ENCODE peak calls at places on chromosomes 3 and 15, in eight cellular contexts. I, B, W, P, K, E, L and V are unnamed samples.

GRCh38 chr3:165839296-165840076 is 2.3 kb upstream of the BCHE start:
- DNase-seq in I (no peak), B (no peak), W (no peak), P (no peak), K (no peak), E (peak), L (no peak), V (no peak)

GRCh38 chr15:44034334-44034733 is 160.7 kb downstream of the FRMD5 start:
- DNase-seq in I (no peak), B (peak), W (no peak), P (no peak), K (no peak), E (no peak), L (no peak), V (no peak)

GRCh38 chr3:16462679-16463078 is 50.8 kb downstream of the RFTN1 start:
- DNase-seq in I (no peak), B (no peak), W (no peak), P (no peak), K (no peak), E (no peak), L (peak), V (no peak)

GRCh38 chr3:133477497-133477896 is 77.6 kb downstream of the BFSP2 start:
- DNase-seq in I (peak), B (no peak), W (no peak), P (no peak), K (no peak), E (no peak), L (no peak), V (no peak)

GRCh38 chr15:56496635-56497034 is 31.7 kb upstream of the MNS1 start:
- DNase-seq in I (peak), B (peak), W (no peak), P (no peak), K (no peak), E (no peak), L (no peak), V (peak)

GRCh38 chr15:69729167-69729748 is 276.6 kb downstream of the RPLP1 start:
- DNase-seq in I (peak), B (no peak), W (no peak), P (peak), K (no peak), E (no peak), L (peak), V (peak)

GRCh38 chr3:38565339-38566214 is 69.4 kb downstream of the EXOG start:
- DNase-seq in I (no peak), B (no peak), W (no peak), P (no peak), K (no peak), E (no peak), L (no peak), V (no peak)

GRCh38 chr3:66486646-66487045 is 14.2 kb downstream of the LRIG1 start:
- DNase-seq in I (no peak), B (no peak), W (no peak), P (no peak), K (no peak), E (no peak), L (no peak), V (no peak)

GRCh38 chr15:65421360-65422215 is 1.2 kb downstream of the IGDCC4 start:
- DNase-seq in I (no peak), B (no peak), W (peak), P (no peak), K (peak), E (peak), L (peak), V (peak)

GRCh38 chr3:124431585-124431984 is 298.7 kb upstream of the UMPS start:
- DNase-seq in I (no peak), B (no peak), W (no peak), P (no peak), K (no peak), E (no peak), L (no peak), V (no peak)

GRCh38 chr3:134624537-134625287 is 26.1 kb downstream of the KY start:
- DNase-seq in I (no peak), B (no peak), W (no peak), P (no peak), K (no peak), E (no peak), L (peak), V (no peak)

GRCh38 chr3:129936757-129937156 is 37.8 kb upstream of the TRH start:
- DNase-seq in I (peak), B (no peak), W (no peak), P (no peak), K (no peak), E (no peak), L (peak), V (no peak)

GRCh38 chr3:94548581-94549316 is 485.9 kb downstream of the NSUN3 start:
- DNase-seq in I (no peak), B (no peak), W (no peak), P (no peak), K (no peak), E (no peak), L (no peak), V (no peak)

GRCh38 chr3:30778923-30779322 is 115.5 kb downstream of the GADL1 start:
- DNase-seq in I (no peak), B (no peak), W (no peak), P (no peak), K (no peak), E (no peak), L (no peak), V (no peak)

GRCh38 chr15:40367038-40367672 is 9.1 kb downstream of the DISP2 start:
- DNase-seq in I (no peak), B (no peak), W (peak), P (no peak), K (peak), E (no peak), L (no peak), V (no peak)

GRCh38 chr3:111285691-111286090 is 214.1 kb downstream of the NECTIN3 start:
- DNase-seq in I (no peak), B (no peak), W (no peak), P (no peak), K (no peak), E (no peak), L (no peak), V (no peak)

GRCh38 chr3:7340795-7341194 is 479.9 kb downstream of the GRM7 start:
- DNase-seq in I (no peak), B (no peak), W (no peak), P (no peak), K (no peak), E (no peak), L (no peak), V (no peak)

GRCh38 chr3:62529230-62529629 is 155.9 kb upstream of the FEZF2 start:
- DNase-seq in I (no peak), B (no peak), W (peak), P (no peak), K (no peak), E (no peak), L (peak), V (no peak)

GRCh38 chr15:39497759-39498565 is 82.9 kb upstream of the THBS1 start:
- DNase-seq in I (peak), B (no peak), W (no peak), P (no peak), K (no peak), E (no peak), L (peak), V (no peak)

GRCh38 chr3:140720242-140720641 is 42.4 kb downstream of the TRIM42 start:
- DNase-seq in I (no peak), B (no peak), W (no peak), P (no peak), K (no peak), E (no peak), L (no peak), V (no peak)

GRCh38 chr3:120743081-120743365 is 479 bp downstream of the GTF2E1 start:
- DNase-seq in I (no peak), B (no peak), W (no peak), P (no peak), K (no peak), E (no peak), L (no peak), V (no peak)

GRCh38 chr3:190589326-190589725 is 75.4 kb downstream of the IL1RAP start:
- DNase-seq in I (no peak), B (no peak), W (no peak), P (no peak), K (no peak), E (no peak), L (no peak), V (no peak)

GRCh38 chr3:39255503-39256325 is 24.1 kb downstream of the CX3CR1 start:
- DNase-seq in I (peak), B (no peak), W (peak), P (no peak), K (no peak), E (peak), L (no peak), V (peak)

GRCh38 chr3:193997228-193998192 is 138.4 kb upstream of the HES1 start:
- DNase-seq in I (no peak), B (no peak), W (peak), P (no peak), K (peak), E (no peak), L (no peak), V (no peak)

GRCh38 chr3:193819117-193819978 is 226.3 kb downstream of the OPA1 start:
- DNase-seq in I (no peak), B (no peak), W (no peak), P (no peak), K (no peak), E (no peak), L (no peak), V (no peak)

GRCh38 chr15:91953432-91953831 is 99.9 kb downstream of the SLCO3A1 start:
- DNase-seq in I (no peak), B (no peak), W (no peak), P (no peak), K (no peak), E (no peak), L (no peak), V (no peak)

GRCh38 chr3:179768080-179768479 is 115.2 kb downstream of the USP13 start:
- DNase-seq in I (no peak), B (no peak), W (no peak), P (no peak), K (no peak), E (no peak), L (no peak), V (no peak)